ENCODE peak calls at places on chromosomes 1 and 21, in four cellular contexts. I is HFF-Myc, H is SK-N-SH, L is posterior vena cava. G is an unnamed sample.

GRCh38 chr1:205915354-205915990 is 27.8 kb downstream of the SLC26A9 start:
- DNase-seq in I (no peak), H (no peak), L (no peak), G (no peak)

GRCh38 chr1:78522136-78522535 is 31.4 kb downstream of the PTGFR start:
- DNase-seq in I (no peak), H (peak; percentile 0), L (no peak), G (peak; percentile 82)

GRCh38 chr1:245864872-245865271 is 642.2 kb downstream of the SMYD3 start:
- DNase-seq in I (no peak), H (no peak), L (no peak), G (no peak)

GRCh38 chr1:235060607-235061470 is 67.8 kb downstream of the TOMM20 start:
- DNase-seq in I (no peak), H (no peak), L (peak; percentile 72), G (no peak)

GRCh38 chr1:208141793-208142192 is 102.4 kb downstream of the PLXNA2 start:
- DNase-seq in I (no peak), H (no peak), L (no peak), G (peak; percentile 52)

GRCh38 chr1:2909797-2910196 is 108.3 kb upstream of the TTC34 start:
- DNase-seq in I (no peak), H (no peak), L (no peak), G (no peak)

GRCh38 chr1:89637496-89637895 is 4.6 kb downstream of the LRRC8C start:
- DNase-seq in I (no peak), H (no peak), L (no peak), G (no peak)

GRCh38 chr1:36387141-36387949 is 1.6 kb upstream of the STK40 start:
- DNase-seq in I (no peak), H (no peak), L (no peak), G (no peak)

GRCh38 chr1:5943373-5944068 is 48.7 kb downstream of the NPHP4 start:
- DNase-seq in I (no peak), H (no peak), L (no peak), G (no peak)

GRCh38 chr1:223642155-223642689 is 23.3 kb downstream of the CAPN8 start:
- DNase-seq in I (no peak), H (no peak), L (no peak), G (no peak)

GRCh38 chr1:112637257-112638108 is 17.9 kb downstream of the CAPZA1 start:
- DNase-seq in I (no peak), H (no peak), L (no peak), G (no peak)

GRCh38 chr1:169132512-169133227 is 26.2 kb downstream of the ATP1B1 start:
- DNase-seq in I (no peak), H (no peak), L (no peak), G (no peak)

GRCh38 chr1:3170566-3171453 is 101.8 kb downstream of the PRDM16 start:
- DNase-seq in I (no peak), H (peak; percentile 89), L (peak; percentile 89), G (no peak)

GRCh38 chr21:26148834-26149354 is 21.7 kb downstream of the APP start:
- DNase-seq in I (no peak), H (no peak), L (no peak), G (no peak)

GRCh38 chr21:45537746-45538291 is 4.4 kb downstream of the SLC19A1 start:
- DNase-seq in I (no peak), H (no peak), L (peak; percentile 68), G (no peak)

GRCh38 chr1:160494620-160495019 is 28.4 kb downstream of the SLAMF6 start:
- DNase-seq in I (no peak), H (no peak), L (no peak), G (no peak)

GRCh38 chr1:46442317-46443161 is 47.1 kb upstream of the DMBX1 start:
- DNase-seq in I (peak; percentile 39), H (peak; percentile 81), L (peak; percentile 92), G (peak; percentile 74)

GRCh38 chr1:198253668-198254067 is 96.9 kb downstream of the NEK7 start:
- DNase-seq in I (no peak), H (no peak), L (no peak), G (no peak)

GRCh38 chr1:169133801-169134558 is 27.5 kb downstream of the ATP1B1 start:
- DNase-seq in I (no peak), H (no peak), L (no peak), G (no peak)

GRCh38 chr21:32566990-32567389 is 18.3 kb downstream of the TCP10L start:
- DNase-seq in I (no peak), H (no peak), L (no peak), G (no peak)

GRCh38 chr1:209402697-209403096 is 180.8 kb upstream of the CAMK1G start:
- DNase-seq in I (no peak), H (no peak), L (no peak), G (no peak)

GRCh38 chr21:45267390-45267760 is 20.3 kb downstream of the POFUT2 start:
- DNase-seq in I (no peak), H (no peak), L (peak; percentile 63), G (no peak)

GRCh38 chr1:94974224-94974623 is 47.3 kb upstream of the CNN3 start:
- DNase-seq in I (no peak), H (no peak), L (no peak), G (no peak)

G was measured in SK-N-DZ.